ENCODE peak calls at places on chromosomes 12 and 14, in six cellular contexts. One of them, this sample, is unnamed.

GRCh38 chr12:118035194-118036041 is 18.9 kb downstream of the RFC5 start:
- DNase-seq in SJSA1: no peak
- DNase-seq in heart left ventricle: no peak
- DNase-seq in heart right ventricle: no peak
- DNase-seq in DND-41: no peak
- DNase-seq in PC-3: peak; percentile 50
- DNase-seq in this sample: peak; percentile 63

GRCh38 chr12:55717397-55718007 is 1.7 kb downstream of the BLOC1S1 start:
- DNase-seq in PC-3: peak; percentile 82
- DNase-seq in heart right ventricle: no peak
- DNase-seq in DND-41: no peak
- DNase-seq in heart left ventricle: no peak
- DNase-seq in SJSA1: no peak
- DNase-seq in this sample: no peak

GRCh38 chr12:116123511-116124258 is 153.8 kb downstream of the MED13L start:
- DNase-seq in heart right ventricle: peak; percentile 21
- DNase-seq in PC-3: peak; percentile 76
- DNase-seq in DND-41: peak; percentile 45
- DNase-seq in SJSA1: peak; percentile 71
- DNase-seq in heart left ventricle: peak; percentile 29
- DNase-seq in this sample: no peak

GRCh38 chr14:51424041-51424440 is 184.0 kb downstream of the TMX1 start:
- DNase-seq in PC-3: no peak
- DNase-seq in heart right ventricle: no peak
- DNase-seq in heart left ventricle: no peak
- DNase-seq in SJSA1: no peak
- DNase-seq in DND-41: no peak
- DNase-seq in this sample: no peak

GRCh38 chr14:60151715-60152114 is 13.5 kb downstream of the DHRS7 start:
- DNase-seq in SJSA1: peak; percentile 80
- DNase-seq in heart left ventricle: peak; percentile 65
- DNase-seq in PC-3: peak; percentile 100
- DNase-seq in heart right ventricle: peak; percentile 51
- DNase-seq in DND-41: peak; percentile 86
- DNase-seq in this sample: no peak

GRCh38 chr14:75554482-75554881 is 23.9 kb upstream of the FLVCR2 start:
- DNase-seq in heart left ventricle: no peak
- DNase-seq in PC-3: peak; percentile 91
- DNase-seq in DND-41: no peak
- DNase-seq in SJSA1: peak; percentile 23
- DNase-seq in heart right ventricle: no peak
- DNase-seq in this sample: no peak

GRCh38 chr14:65255029-65255545 is 152.8 kb upstream of the MAX start:
- DNase-seq in heart right ventricle: no peak
- DNase-seq in DND-41: peak; percentile 15
- DNase-seq in SJSA1: peak; percentile 62
- DNase-seq in heart left ventricle: no peak
- DNase-seq in PC-3: peak; percentile 96
- DNase-seq in this sample: no peak

GRCh38 chr14:100590726-100591452 is 3.7 kb upstream of the BEGAIN start:
- DNase-seq in SJSA1: no peak
- DNase-seq in heart right ventricle: no peak
- DNase-seq in PC-3: no peak
- DNase-seq in DND-41: no peak
- DNase-seq in heart left ventricle: no peak
- DNase-seq in this sample: no peak

GRCh38 chr12:129848921-129849320 is 54.9 kb downstream of the TMEM132D start:
- DNase-seq in heart right ventricle: no peak
- DNase-seq in heart left ventricle: no peak
- DNase-seq in PC-3: no peak
- DNase-seq in DND-41: no peak
- DNase-seq in SJSA1: no peak
- DNase-seq in this sample: no peak

GRCh38 chr12:4118017-4118510 is 155.5 kb upstream of the CCND2 start:
- DNase-seq in SJSA1: peak; percentile 56
- DNase-seq in heart right ventricle: peak; percentile 51
- DNase-seq in DND-41: no peak
- DNase-seq in PC-3: no peak
- DNase-seq in heart left ventricle: peak; percentile 49
- DNase-seq in this sample: peak; percentile 91

GRCh38 chr12:64912501-64912900 is 88.1 kb downstream of the TBC1D30 start:
- DNase-seq in heart right ventricle: no peak
- DNase-seq in DND-41: no peak
- DNase-seq in PC-3: peak; percentile 78
- DNase-seq in SJSA1: no peak
- DNase-seq in heart left ventricle: no peak
- DNase-seq in this sample: no peak

GRCh38 chr14:61328629-61329262 is 7.4 kb downstream of the PRKCH start:
- DNase-seq in heart left ventricle: no peak
- DNase-seq in heart right ventricle: no peak
- DNase-seq in SJSA1: no peak
- DNase-seq in PC-3: no peak
- DNase-seq in DND-41: no peak
- DNase-seq in this sample: no peak

GRCh38 chr14:75123991-75124390 is 2.9 kb downstream of the NEK9 start:
- DNase-seq in heart right ventricle: no peak
- DNase-seq in PC-3: peak; percentile 82
- DNase-seq in SJSA1: peak; percentile 32
- DNase-seq in DND-41: no peak
- DNase-seq in heart left ventricle: peak; percentile 24
- DNase-seq in this sample: no peak

DNA sequence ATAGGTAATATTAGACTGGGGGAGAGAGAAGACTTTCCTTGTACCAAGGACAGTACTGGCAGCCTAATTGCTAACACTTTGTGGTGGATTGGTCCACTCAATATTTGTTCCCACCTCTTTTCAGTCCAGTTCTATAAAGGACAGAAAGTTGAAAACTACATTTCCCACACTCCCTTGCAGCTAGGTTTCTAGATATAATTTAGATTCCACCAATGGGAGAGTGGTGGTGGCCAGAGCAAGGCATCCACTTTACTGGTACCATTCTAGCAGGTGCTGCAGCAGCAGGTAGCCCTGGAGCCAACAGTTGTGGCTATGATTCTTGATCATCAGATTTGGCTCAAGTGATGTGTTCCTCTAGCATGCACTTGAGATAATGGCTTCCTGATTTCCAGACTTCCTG is 24.6 kb downstream of the SLC38A1 start:
- DNase-seq in SJSA1: no peak
- DNase-seq in PC-3: no peak
- DNase-seq in heart left ventricle: no peak
- DNase-seq in DND-41: no peak
- DNase-seq in heart right ventricle: no peak
- DNase-seq in this sample: no peak
- H3K9me3 ChIP-seq in SJSA1: no peaks in the 10 kb centered on the region
- H3K9me3 ChIP-seq in PC-3: no peaks in the 10 kb centered on the region
- H3K9me3 ChIP-seq in heart left ventricle: no peaks in the 10 kb centered on the region
- H3K9me3 ChIP-seq in DND-41: peaks cover 4% of the 10 kb centered on the region
- H3K9me3 ChIP-seq in heart right ventricle: no peaks in the 10 kb centered on the region
- H3K9me3 ChIP-seq in this sample: no peaks in the 10 kb centered on the region

GRCh38 chr14:106872619-106873446 is 1346.5 kb downstream of the TMEM121 start:
- DNase-seq in heart right ventricle: peak; percentile 14
- DNase-seq in SJSA1: peak; percentile 12
- DNase-seq in DND-41: peak; percentile 96
- DNase-seq in PC-3: peak; percentile 83
- DNase-seq in heart left ventricle: peak; percentile 35
- DNase-seq in this sample: peak; percentile 89
- H3K9me3 ChIP-seq in heart right ventricle: no peaks in the 10 kb centered on the region
- H3K9me3 ChIP-seq in SJSA1: no peaks in the 10 kb centered on the region
- H3K9me3 ChIP-seq in DND-41: no peaks in the 10 kb centered on the region
- H3K9me3 ChIP-seq in PC-3: peaks cover 4% of the 10 kb centered on the region
- H3K9me3 ChIP-seq in heart left ventricle: no peaks in the 10 kb centered on the region
- H3K9me3 ChIP-seq in this sample: no peaks in the 10 kb centered on the region

GRCh38 chr12:7171854-7172253 is 17.6 kb upstream of the PEX5 start:
- DNase-seq in PC-3: no peak
- DNase-seq in DND-41: no peak
- DNase-seq in heart right ventricle: no peak
- DNase-seq in heart left ventricle: no peak
- DNase-seq in SJSA1: no peak
- DNase-seq in this sample: no peak
- H3K9me3 ChIP-seq in PC-3: peaks cover 25% of the 10 kb centered on the region
- H3K9me3 ChIP-seq in DND-41: peaks cover 52% of the 10 kb centered on the region
- H3K9me3 ChIP-seq in heart right ventricle: no peaks in the 10 kb centered on the region
- H3K9me3 ChIP-seq in heart left ventricle: peaks cover 15% of the 10 kb centered on the region
- H3K9me3 ChIP-seq in SJSA1: peaks cover 25% of the 10 kb centered on the region
- H3K9me3 ChIP-seq in this sample: peaks cover 26% of the 10 kb centered on the region

DNA sequence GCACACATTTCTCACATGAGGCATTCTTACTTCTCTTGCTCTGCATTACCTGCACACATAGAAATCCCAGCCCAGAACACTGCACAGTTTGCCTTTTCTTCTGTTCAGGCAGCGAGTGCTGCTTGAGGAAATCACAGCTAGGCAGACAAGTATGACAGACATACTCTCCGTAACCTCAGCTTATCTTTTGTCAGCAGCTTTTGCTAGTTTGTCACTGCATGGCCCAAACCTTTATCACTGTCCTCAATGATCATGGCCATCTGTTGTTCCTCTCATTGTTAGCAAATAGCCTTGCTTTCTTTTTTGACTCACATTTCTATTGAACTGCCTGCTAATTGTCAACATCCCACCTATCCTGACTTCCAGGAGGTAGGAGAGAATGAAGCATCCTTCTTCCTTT is 5.3 kb downstream of the ZNF10 start:
- DNase-seq in heart right ventricle: no peak
- DNase-seq in SJSA1: no peak
- DNase-seq in DND-41: no peak
- DNase-seq in PC-3: no peak
- DNase-seq in heart left ventricle: no peak
- DNase-seq in this sample: no peak
- H3K9me3 ChIP-seq in heart right ventricle: no peaks in the 10 kb centered on the region
- H3K9me3 ChIP-seq in SJSA1: peaks cover 15% of the 10 kb centered on the region
- H3K9me3 ChIP-seq in DND-41: peaks cover 90% of the 10 kb centered on the region
- H3K9me3 ChIP-seq in PC-3: peaks cover 53% of the 10 kb centered on the region
- H3K9me3 ChIP-seq in heart left ventricle: peaks cover 17% of the 10 kb centered on the region
- H3K9me3 ChIP-seq in this sample: peaks cover 68% of the 10 kb centered on the region